ENCODE peak calls at places on chromosomes 6 and 20, in five cellular contexts. One of them, this sample, is unnamed.

GRCh38 chr6:11094411-11094851 is 797 bp downstream of the SMIM13 start:
- DNase-seq in WTC11: peak
- DNase-seq in CD4-positive, alpha-beta T cell: peak
- DNase-seq in ovary: peak
- DNase-seq in tibial nerve: no peak
- DNase-seq in this sample: peak

GRCh38 chr20:56552911-56553629 is 20.0 kb downstream of the FAM209B start:
- DNase-seq in WTC11: no peak
- DNase-seq in CD4-positive, alpha-beta T cell: no peak
- DNase-seq in ovary: no peak
- DNase-seq in tibial nerve: no peak
- DNase-seq in this sample: peak

GRCh38 chr6:128216917-128217316 is 303.5 kb downstream of the PTPRK start:
- DNase-seq in WTC11: no peak
- DNase-seq in CD4-positive, alpha-beta T cell: no peak
- DNase-seq in ovary: no peak
- DNase-seq in tibial nerve: no peak
- DNase-seq in this sample: no peak

GRCh38 chr20:32621914-32622584 is 36.9 kb upstream of the NOL4L start:
- DNase-seq in WTC11: no peak
- DNase-seq in CD4-positive, alpha-beta T cell: no peak
- DNase-seq in ovary: no peak
- DNase-seq in tibial nerve: no peak
- DNase-seq in this sample: no peak

GRCh38 chr6:106973841-106974336 is 640 bp downstream of the CD24 start:
- DNase-seq in WTC11: peak
- DNase-seq in CD4-positive, alpha-beta T cell: no peak
- DNase-seq in ovary: no peak
- DNase-seq in tibial nerve: no peak
- DNase-seq in this sample: no peak

GRCh38 chr20:52379723-52380336 is 188.3 kb upstream of the ZFP64 start:
- DNase-seq in WTC11: peak
- DNase-seq in CD4-positive, alpha-beta T cell: no peak
- DNase-seq in ovary: no peak
- DNase-seq in tibial nerve: no peak
- DNase-seq in this sample: peak

GRCh38 chr20:54110457-54110856 is 40.1 kb upstream of the BCAS1 start:
- DNase-seq in WTC11: no peak
- DNase-seq in CD4-positive, alpha-beta T cell: no peak
- DNase-seq in ovary: no peak
- DNase-seq in tibial nerve: no peak
- DNase-seq in this sample: no peak

GRCh38 chr20:19336601-19337000 is 124.2 kb downstream of the SLC24A3 start:
- DNase-seq in WTC11: no peak
- DNase-seq in CD4-positive, alpha-beta T cell: no peak
- DNase-seq in ovary: no peak
- DNase-seq in tibial nerve: no peak
- DNase-seq in this sample: no peak

GRCh38 chr6:8644306-8644705 is 209.0 kb upstream of the SLC35B3 start:
- DNase-seq in WTC11: no peak
- DNase-seq in CD4-positive, alpha-beta T cell: no peak
- DNase-seq in ovary: no peak
- DNase-seq in tibial nerve: no peak
- DNase-seq in this sample: no peak

GRCh38 chr20:57381596-57382503 is 9.3 kb upstream of the RBM38 start:
- DNase-seq in WTC11: peak
- DNase-seq in CD4-positive, alpha-beta T cell: peak
- DNase-seq in ovary: peak
- DNase-seq in tibial nerve: peak
- DNase-seq in this sample: peak

GRCh38 chr20:12434672-12435071 is 517.0 kb downstream of the BTBD3 start:
- DNase-seq in WTC11: no peak
- DNase-seq in CD4-positive, alpha-beta T cell: no peak
- DNase-seq in ovary: no peak
- DNase-seq in tibial nerve: no peak
- DNase-seq in this sample: no peak

GRCh38 chr20:12435254-12435653 is 517.6 kb downstream of the BTBD3 start:
- DNase-seq in WTC11: no peak
- DNase-seq in CD4-positive, alpha-beta T cell: no peak
- DNase-seq in ovary: no peak
- DNase-seq in tibial nerve: no peak
- DNase-seq in this sample: no peak

GRCh38 chr20:12433724-12434123 is 516.0 kb downstream of the BTBD3 start:
- DNase-seq in WTC11: no peak
- DNase-seq in CD4-positive, alpha-beta T cell: no peak
- DNase-seq in ovary: no peak
- DNase-seq in tibial nerve: no peak
- DNase-seq in this sample: no peak
- TF ChIP-seq CTCF in WTC11: no peak
- TF ChIP-seq CTCF in CD4-positive, alpha-beta T cell: no peak
- TF ChIP-seq CTCF in ovary: no peak
- TF ChIP-seq CTCF in tibial nerve: no peak
- TF ChIP-seq CTCF in this sample: no peak

DNA sequence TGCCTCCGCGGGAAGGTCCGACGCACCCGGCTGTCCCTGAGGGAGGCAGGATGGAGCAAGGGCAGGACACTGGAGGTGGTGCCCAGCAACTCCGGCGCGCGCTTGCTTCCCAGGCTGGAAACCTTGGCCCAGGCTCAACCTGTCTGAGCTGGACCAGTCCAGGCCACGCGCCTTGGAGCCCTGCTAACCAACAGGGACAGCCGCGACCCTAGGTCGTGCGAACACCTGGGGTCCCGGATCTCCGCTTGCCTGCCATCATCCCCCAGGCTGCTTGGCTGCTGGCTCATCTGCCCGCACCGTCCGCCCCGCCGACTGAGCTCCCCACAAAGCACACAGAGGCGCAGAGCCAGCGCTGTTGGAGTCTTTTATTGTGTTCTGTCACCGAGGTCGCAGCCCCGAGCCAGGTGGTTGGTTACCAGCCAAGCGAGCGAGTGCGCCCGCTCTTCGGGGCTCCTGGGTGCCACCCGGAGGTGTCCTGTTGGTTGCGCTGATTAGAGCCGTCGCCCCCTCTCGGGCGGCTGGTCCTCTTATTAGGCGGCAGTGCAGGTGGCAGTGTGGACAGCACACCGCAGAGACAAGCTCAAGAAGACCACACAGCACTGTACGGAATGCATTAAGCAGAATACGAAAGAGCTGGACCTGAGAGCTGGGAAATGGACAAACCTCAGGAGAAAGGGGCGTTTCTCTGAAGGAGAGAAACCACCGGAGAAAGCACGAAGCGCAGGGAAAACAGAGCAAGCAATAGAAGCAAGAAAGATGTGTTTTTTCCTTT is 3.8 kb downstream of the COL12A1 start:
- DNase-seq in WTC11: peak
- DNase-seq in CD4-positive, alpha-beta T cell: no peak
- DNase-seq in ovary: peak
- DNase-seq in tibial nerve: peak
- DNase-seq in this sample: no peak
- TF ChIP-seq CTCF in WTC11: no peak
- TF ChIP-seq CTCF in CD4-positive, alpha-beta T cell: no peak
- TF ChIP-seq CTCF in ovary: peak
- TF ChIP-seq CTCF in tibial nerve: no peak
- TF ChIP-seq CTCF in this sample: no peak

DNA sequence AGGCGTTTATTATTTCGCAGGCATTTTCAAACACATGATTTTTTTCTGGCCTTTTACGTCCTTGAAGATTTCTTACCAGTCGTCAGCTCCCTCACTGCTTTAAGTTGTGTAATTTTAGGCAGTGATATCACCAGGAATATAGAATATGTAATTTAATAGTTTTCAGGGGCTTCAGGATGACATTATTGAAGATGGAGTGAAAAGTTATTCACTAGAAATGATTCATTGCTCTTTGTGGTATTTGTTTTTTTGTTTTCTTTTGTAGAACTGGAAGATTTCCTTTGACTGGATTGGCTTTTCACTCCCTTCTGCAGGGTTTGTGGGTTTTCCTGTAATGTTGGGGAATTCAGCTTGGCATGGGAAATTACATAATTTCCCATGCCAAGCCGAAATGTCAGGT is 2.0 kb downstream of the LRRC1 start:
- DNase-seq in WTC11: no peak
- DNase-seq in CD4-positive, alpha-beta T cell: no peak
- DNase-seq in ovary: no peak
- DNase-seq in tibial nerve: no peak
- DNase-seq in this sample: no peak
- TF ChIP-seq CTCF in WTC11: no peak
- TF ChIP-seq CTCF in CD4-positive, alpha-beta T cell: no peak
- TF ChIP-seq CTCF in ovary: no peak
- TF ChIP-seq CTCF in tibial nerve: no peak
- TF ChIP-seq CTCF in this sample: no peak

DNA sequence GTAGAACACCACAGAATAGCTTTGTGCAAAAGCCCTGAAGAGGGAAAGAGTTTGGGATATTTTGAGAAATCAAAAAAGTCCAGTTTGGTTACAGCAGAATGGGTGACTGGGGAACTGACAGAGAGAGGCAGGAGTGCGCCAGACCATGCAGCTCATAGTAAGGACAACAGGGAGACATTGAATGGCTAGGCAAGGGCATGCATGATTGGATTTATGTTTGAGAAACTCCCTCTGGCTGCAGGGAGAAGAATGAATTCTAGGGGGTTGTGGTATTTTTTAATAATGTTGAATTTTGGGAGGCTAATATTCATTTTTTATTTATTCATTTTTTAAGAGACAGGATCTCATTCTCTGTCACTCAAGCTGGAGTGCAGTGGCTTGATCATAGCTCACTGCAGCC is 49.9 kb downstream of the TGM2 start:
- DNase-seq in WTC11: no peak
- DNase-seq in CD4-positive, alpha-beta T cell: no peak
- DNase-seq in ovary: no peak
- DNase-seq in tibial nerve: no peak
- DNase-seq in this sample: no peak
- TF ChIP-seq CTCF in WTC11: no peak
- TF ChIP-seq CTCF in CD4-positive, alpha-beta T cell: no peak
- TF ChIP-seq CTCF in ovary: no peak
- TF ChIP-seq CTCF in tibial nerve: no peak
- TF ChIP-seq CTCF in this sample: no peak

DNA sequence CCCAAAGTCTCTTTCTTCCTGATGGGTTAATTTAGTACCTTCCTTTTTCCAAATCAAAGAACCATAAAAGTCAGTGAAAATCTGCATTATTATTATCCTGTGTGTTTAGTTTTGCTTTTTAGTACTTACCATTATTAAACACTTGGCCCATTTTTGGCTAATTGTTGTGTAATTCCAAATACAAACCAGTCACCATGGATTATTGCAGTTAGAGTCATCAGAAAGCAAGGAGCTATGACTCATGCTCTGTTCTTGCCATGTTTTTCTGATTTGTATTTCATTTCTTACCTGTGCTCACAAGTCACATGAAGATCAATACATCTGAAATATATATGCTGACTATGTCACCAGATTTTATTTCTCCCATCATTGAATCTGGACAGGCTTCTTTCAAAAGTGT is 31.3 kb downstream of the SLC22A3 start:
- DNase-seq in WTC11: no peak
- DNase-seq in CD4-positive, alpha-beta T cell: no peak
- DNase-seq in ovary: no peak
- DNase-seq in tibial nerve: no peak
- DNase-seq in this sample: no peak
- TF ChIP-seq CTCF in WTC11: no peak
- TF ChIP-seq CTCF in CD4-positive, alpha-beta T cell: no peak
- TF ChIP-seq CTCF in ovary: no peak
- TF ChIP-seq CTCF in tibial nerve: no peak
- TF ChIP-seq CTCF in this sample: no peak

GRCh38 chr6:37488464-37488863 is 11.2 kb downstream of the CCDC167 start:
- DNase-seq in WTC11: no peak
- DNase-seq in CD4-positive, alpha-beta T cell: no peak
- DNase-seq in ovary: no peak
- DNase-seq in tibial nerve: no peak
- DNase-seq in this sample: no peak

GRCh38 chr6:37490466-37491015 is 9.2 kb downstream of the CCDC167 start:
- DNase-seq in WTC11: no peak
- DNase-seq in CD4-positive, alpha-beta T cell: no peak
- DNase-seq in ovary: peak
- DNase-seq in tibial nerve: no peak
- DNase-seq in this sample: no peak

GRCh38 chr6:37491161-37491829 is 8.4 kb downstream of the CCDC167 start:
- DNase-seq in WTC11: no peak
- DNase-seq in CD4-positive, alpha-beta T cell: no peak
- DNase-seq in ovary: peak
- DNase-seq in tibial nerve: no peak
- DNase-seq in this sample: no peak

GRCh38 chr6:37487891-37488290 is 11.8 kb downstream of the CCDC167 start:
- DNase-seq in WTC11: no peak
- DNase-seq in CD4-positive, alpha-beta T cell: no peak
- DNase-seq in ovary: no peak
- DNase-seq in tibial nerve: no peak
- DNase-seq in this sample: no peak

DNA sequence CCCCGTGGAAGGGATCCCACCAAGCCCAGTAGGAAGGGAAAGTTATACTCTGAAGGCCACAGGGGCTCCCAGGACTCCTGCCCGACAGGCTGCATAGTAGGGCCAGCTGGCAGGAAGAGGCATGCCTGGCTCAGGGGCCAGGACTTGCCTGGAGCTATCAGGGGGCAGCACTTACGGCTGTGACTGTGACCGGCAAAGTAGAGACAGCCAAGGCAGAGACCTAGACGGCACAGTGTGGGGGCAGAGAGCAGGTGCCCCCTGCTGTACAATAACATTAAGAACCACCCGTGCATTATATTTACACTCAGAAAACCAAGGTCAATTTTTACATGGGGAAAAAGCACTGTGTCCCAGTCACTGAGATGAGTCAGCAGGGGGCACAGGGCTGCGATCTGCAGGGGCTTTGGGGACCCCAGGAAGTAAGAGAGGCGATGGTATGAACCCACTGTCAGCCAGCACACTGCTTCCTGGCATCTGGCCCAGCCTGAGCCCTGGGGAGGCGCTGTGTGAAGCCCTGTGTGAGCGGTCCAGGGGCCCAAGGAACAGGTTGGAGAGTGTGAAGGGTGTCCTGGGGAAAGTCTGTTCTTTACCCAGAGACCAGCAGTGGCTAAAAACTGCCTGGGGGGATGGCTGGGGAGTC is 9.9 kb downstream of the CCDC167 start:
- DNase-seq in WTC11: no peak
- DNase-seq in CD4-positive, alpha-beta T cell: no peak
- DNase-seq in ovary: no peak
- DNase-seq in tibial nerve: no peak
- DNase-seq in this sample: no peak
- TF ChIP-seq CTCF in WTC11: no peak
- TF ChIP-seq CTCF in CD4-positive, alpha-beta T cell: peak
- TF ChIP-seq CTCF in ovary: no peak
- TF ChIP-seq CTCF in tibial nerve: no peak
- TF ChIP-seq CTCF in this sample: no peak

This sample was measured in MM.1S.